ENCODE peak calls at places on chromosomes 7 and 10, in four cellular contexts. U is NCI-H1092, B is M059J, V is Right ventricle myocardium superior. K is an unnamed sample.

GRCh38 chr10:45198596-45199379 is 116.6 kb downstream of the OR13A1 start:
- DNase-seq in U (no peak), B (no peak), V (no peak), K (no peak)

GRCh38 chr10:33381897-33382578 is 47.6 kb upstream of the NRP1 start:
- DNase-seq in U (no peak), B (no peak), V (no peak), K (no peak)

GRCh38 chr10:32981760-32982159 is 23.7 kb upstream of the ITGB1 start:
- DNase-seq in U (no peak), B (peak), V (peak), K (peak)

GRCh38 chr7:137628211-137628610 is 218.6 kb downstream of the DGKI start:
- DNase-seq in U (peak), B (peak), V (no peak), K (no peak)

GRCh38 chr10:28710227-28710889 is 33.0 kb downstream of the BAMBI start:
- DNase-seq in U (no peak), B (no peak), V (no peak), K (no peak)

GRCh38 chr10:2392145-2392812 is 655.0 kb upstream of the ADARB2 start:
- DNase-seq in U (no peak), B (no peak), V (no peak), K (no peak)

GRCh38 chr7:104059103-104059502 is 69.6 kb upstream of the RELN start:
- DNase-seq in U (no peak), B (no peak), V (no peak), K (no peak)

GRCh38 chr10:118439824-118440223 is 97.7 kb upstream of the FAM204A start:
- DNase-seq in U (peak), B (no peak), V (no peak), K (no peak)

GRCh38 chr7:149224352-149224751 is 15.1 kb upstream of the ZNF212 start:
- DNase-seq in U (no peak), B (no peak), V (no peak), K (no peak)

GRCh38 chr7:100396421-100396982 is 23.2 kb downstream of the PILRA start:
- DNase-seq in U (no peak), B (no peak), V (no peak), K (no peak)

GRCh38 chr7:114423218-114423496 is 8.5 kb downstream of the FOXP2 start:
- DNase-seq in U (no peak), B (no peak), V (no peak), K (no peak)

GRCh38 chr10:117460846-117461765 is 81.4 kb upstream of the EMX2 start:
- DNase-seq in U (no peak), B (peak), V (no peak), K (no peak)

GRCh38 chr10:72126184-72126871 is 38.0 kb upstream of the SPOCK2 start:
- DNase-seq in U (no peak), B (peak), V (no peak), K (peak)

GRCh38 chr7:30837581-30837980 is 66.4 kb downstream of the MINDY4 start:
- DNase-seq in U (no peak), B (no peak), V (no peak), K (no peak)

GRCh38 chr10:84156768-84157167 is 16.8 kb upstream of the GPR15LG start:
- DNase-seq in U (no peak), B (peak), V (no peak), K (no peak)

GRCh38 chr10:88473989-88474883 is 108.9 kb downstream of the RNLS start:
- DNase-seq in U (peak), B (peak), V (no peak), K (no peak)

GRCh38 chr7:114622189-114622588 is 207.6 kb downstream of the FOXP2 start:
- DNase-seq in U (no peak), B (no peak), V (no peak), K (no peak)

GRCh38 chr10:58963723-58964124 is 212.7 kb upstream of the PHYHIPL start:
- DNase-seq in U (no peak), B (no peak), V (no peak), K (no peak)

GRCh38 chr7:142303650-142304049 is 45.8 kb upstream of the PRSS58 start:
- DNase-seq in U (no peak), B (peak), V (no peak), K (no peak)

GRCh38 chr7:146635200-146636032 is 518.8 kb downstream of the CNTNAP2 start:
- DNase-seq in U (peak), B (no peak), V (no peak), K (no peak)

GRCh38 chr7:43303740-43304241 is 191.3 kb downstream of the HECW1 start:
- DNase-seq in U (no peak), B (peak), V (no peak), K (no peak)

GRCh38 chr10:14184841-14185500 is 145.8 kb downstream of the FRMD4A start:
- DNase-seq in U (no peak), B (peak), V (no peak), K (peak)

GRCh38 chr7:144854839-144855424 is 19.1 kb upstream of the TPK1 start:
- DNase-seq in U (peak), B (peak), V (no peak), K (peak)

GRCh38 chr7:150411606-150412005 is 32.5 kb downstream of the ZNF775 start:
- DNase-seq in U (no peak), B (no peak), V (no peak), K (no peak)

GRCh38 chr10:66394287-66395063 is 531.4 kb upstream of the LRRTM3 start:
- DNase-seq in U (no peak), B (no peak), V (no peak), K (peak)

GRCh38 chr7:82442492-82443043 is 1.0 kb downstream of the CACNA2D1 start:
- DNase-seq in U (peak), B (peak), V (no peak), K (peak)

GRCh38 chr10:30493609-30494530 is 59.9 kb downstream of the MAP3K8 start:
- DNase-seq in U (no peak), B (peak), V (peak), K (no peak)

GRCh38 chr7:142855756-142856564 is 1.1 kb downstream of the EPHB6 start:
- DNase-seq in U (no peak), B (no peak), V (peak), K (no peak)

GRCh38 chr10:123573236-123574147 is 92.7 kb upstream of the GPR26 start:
- DNase-seq in U (peak), B (peak), V (no peak), K (peak)

K was measured in H4.